ENCODE peak calls at places on chromosomes 7 and 10, in six cellular contexts. One of them, this sample, is unnamed.

GRCh38 chr7:154871483-154871882 is 131.4 kb downstream of the PAXIP1 start:
- DNase-seq in nephron progenitor cell: no peak
- DNase-seq in progenitor cell of endocrine pancreas: no peak
- DNase-seq in CD4-positive, alpha-beta T cell: no peak
- DNase-seq in fibroblast of lung: no peak
- DNase-seq in neural progenitor cell: no peak
- DNase-seq in this sample: no peak

GRCh38 chr7:78149787-78150186 is 351.2 kb downstream of the PHTF2 start:
- DNase-seq in neural progenitor cell: no peak
- DNase-seq in fibroblast of lung: peak; percentile 89
- DNase-seq in nephron progenitor cell: no peak
- DNase-seq in CD4-positive, alpha-beta T cell: no peak
- DNase-seq in progenitor cell of endocrine pancreas: no peak
- DNase-seq in this sample: no peak

GRCh38 chr7:43294080-43294630 is 181.7 kb downstream of the HECW1 start:
- DNase-seq in fibroblast of lung: peak; percentile 91
- DNase-seq in neural progenitor cell: no peak
- DNase-seq in CD4-positive, alpha-beta T cell: no peak
- DNase-seq in progenitor cell of endocrine pancreas: no peak
- DNase-seq in nephron progenitor cell: no peak
- DNase-seq in this sample: no peak

GRCh38 chr7:27113991-27114866 is 11.7 kb upstream of the HOXA2 start:
- DNase-seq in progenitor cell of endocrine pancreas: no peak
- DNase-seq in fibroblast of lung: peak; percentile 64
- DNase-seq in neural progenitor cell: no peak
- DNase-seq in CD4-positive, alpha-beta T cell: no peak
- DNase-seq in nephron progenitor cell: peak; percentile 72
- DNase-seq in this sample: no peak

GRCh38 chr7:2717293-2717904 is 29.4 kb downstream of the AMZ1 start:
- DNase-seq in fibroblast of lung: peak; percentile 77
- DNase-seq in CD4-positive, alpha-beta T cell: no peak
- DNase-seq in progenitor cell of endocrine pancreas: no peak
- DNase-seq in nephron progenitor cell: peak; percentile 49
- DNase-seq in neural progenitor cell: no peak
- DNase-seq in this sample: no peak

GRCh38 chr7:17041324-17041723 is 159.5 kb upstream of the AGR3 start:
- DNase-seq in progenitor cell of endocrine pancreas: no peak
- DNase-seq in CD4-positive, alpha-beta T cell: no peak
- DNase-seq in nephron progenitor cell: no peak
- DNase-seq in fibroblast of lung: peak; percentile 90
- DNase-seq in neural progenitor cell: no peak
- DNase-seq in this sample: no peak

GRCh38 chr10:67433276-67433675 is 262.7 kb downstream of the CTNNA3 start:
- DNase-seq in fibroblast of lung: no peak
- DNase-seq in neural progenitor cell: no peak
- DNase-seq in nephron progenitor cell: no peak
- DNase-seq in progenitor cell of endocrine pancreas: no peak
- DNase-seq in CD4-positive, alpha-beta T cell: no peak
- DNase-seq in this sample: no peak

GRCh38 chr7:6423942-6424701 is 23.6 kb downstream of the DAGLB start:
- DNase-seq in fibroblast of lung: no peak
- DNase-seq in progenitor cell of endocrine pancreas: no peak
- DNase-seq in CD4-positive, alpha-beta T cell: no peak
- DNase-seq in nephron progenitor cell: no peak
- DNase-seq in neural progenitor cell: no peak
- DNase-seq in this sample: no peak

GRCh38 chr10:408223-408622 is 273.0 kb downstream of the ZMYND11 start:
- DNase-seq in nephron progenitor cell: no peak
- DNase-seq in CD4-positive, alpha-beta T cell: no peak
- DNase-seq in fibroblast of lung: no peak
- DNase-seq in progenitor cell of endocrine pancreas: no peak
- DNase-seq in neural progenitor cell: no peak
- DNase-seq in this sample: no peak

GRCh38 chr7:96949766-96950165 is 55.6 kb upstream of the DLX6 start:
- DNase-seq in nephron progenitor cell: no peak
- DNase-seq in fibroblast of lung: no peak
- DNase-seq in CD4-positive, alpha-beta T cell: no peak
- DNase-seq in neural progenitor cell: no peak
- DNase-seq in progenitor cell of endocrine pancreas: no peak
- DNase-seq in this sample: no peak

GRCh38 chr10:55630491-55631056 is 730.5 kb downstream of the ZWINT start:
- DNase-seq in progenitor cell of endocrine pancreas: no peak
- DNase-seq in fibroblast of lung: peak; percentile 32
- DNase-seq in CD4-positive, alpha-beta T cell: no peak
- DNase-seq in neural progenitor cell: peak; percentile 58
- DNase-seq in nephron progenitor cell: peak; percentile 52
- DNase-seq in this sample: no peak

GRCh38 chr7:7185382-7185989 is 3.1 kb downstream of the C1GALT1 start:
- DNase-seq in progenitor cell of endocrine pancreas: no peak
- DNase-seq in nephron progenitor cell: no peak
- DNase-seq in CD4-positive, alpha-beta T cell: no peak
- DNase-seq in neural progenitor cell: no peak
- DNase-seq in fibroblast of lung: no peak
- DNase-seq in this sample: no peak

GRCh38 chr10:90930971-90931841 is 10.3 kb upstream of the ANKRD1 start:
- DNase-seq in CD4-positive, alpha-beta T cell: no peak
- DNase-seq in fibroblast of lung: peak; percentile 68
- DNase-seq in neural progenitor cell: peak; percentile 49
- DNase-seq in nephron progenitor cell: peak; percentile 12
- DNase-seq in progenitor cell of endocrine pancreas: no peak
- DNase-seq in this sample: no peak

GRCh38 chr10:73083234-73083633 is 13.4 kb downstream of the P4HA1 start:
- DNase-seq in progenitor cell of endocrine pancreas: no peak
- DNase-seq in nephron progenitor cell: no peak
- DNase-seq in fibroblast of lung: peak; percentile 41
- DNase-seq in CD4-positive, alpha-beta T cell: no peak
- DNase-seq in neural progenitor cell: no peak
- DNase-seq in this sample: no peak

GRCh38 chr7:159201722-159202330 is 57.2 kb upstream of the VIPR2 start:
- DNase-seq in nephron progenitor cell: no peak
- DNase-seq in fibroblast of lung: no peak
- DNase-seq in neural progenitor cell: no peak
- DNase-seq in CD4-positive, alpha-beta T cell: no peak
- DNase-seq in progenitor cell of endocrine pancreas: no peak
- DNase-seq in this sample: no peak

GRCh38 chr10:69145864-69146263 is 21.9 kb downstream of the VPS26A start:
- DNase-seq in neural progenitor cell: no peak
- DNase-seq in progenitor cell of endocrine pancreas: no peak
- DNase-seq in CD4-positive, alpha-beta T cell: no peak
- DNase-seq in nephron progenitor cell: no peak
- DNase-seq in fibroblast of lung: no peak
- DNase-seq in this sample: no peak

GRCh38 chr7:121103091-121103490 is 114.6 kb downstream of the CPED1 start:
- DNase-seq in progenitor cell of endocrine pancreas: no peak
- DNase-seq in CD4-positive, alpha-beta T cell: no peak
- DNase-seq in nephron progenitor cell: no peak
- DNase-seq in neural progenitor cell: no peak
- DNase-seq in fibroblast of lung: no peak
- DNase-seq in this sample: no peak

GRCh38 chr10:15684768-15685167 is 35.0 kb downstream of the ITGA8 start:
- DNase-seq in progenitor cell of endocrine pancreas: no peak
- DNase-seq in nephron progenitor cell: no peak
- DNase-seq in CD4-positive, alpha-beta T cell: no peak
- DNase-seq in fibroblast of lung: no peak
- DNase-seq in neural progenitor cell: no peak
- DNase-seq in this sample: no peak

GRCh38 chr7:30595461-30596042 is 874 bp downstream of the GARS1 start:
- DNase-seq in progenitor cell of endocrine pancreas: no peak
- DNase-seq in fibroblast of lung: no peak
- DNase-seq in CD4-positive, alpha-beta T cell: no peak
- DNase-seq in neural progenitor cell: no peak
- DNase-seq in nephron progenitor cell: no peak
- DNase-seq in this sample: no peak

GRCh38 chr7:30596721-30597120 is 2.0 kb downstream of the GARS1 start:
- DNase-seq in neural progenitor cell: no peak
- DNase-seq in fibroblast of lung: peak; percentile 13
- DNase-seq in nephron progenitor cell: no peak
- DNase-seq in CD4-positive, alpha-beta T cell: no peak
- DNase-seq in progenitor cell of endocrine pancreas: no peak
- DNase-seq in this sample: no peak

GRCh38 chr7:30596043-30596641 is 1.5 kb downstream of the GARS1 start:
- DNase-seq in nephron progenitor cell: peak; percentile 8
- DNase-seq in neural progenitor cell: peak; percentile 15
- DNase-seq in fibroblast of lung: peak; percentile 63
- DNase-seq in CD4-positive, alpha-beta T cell: no peak
- DNase-seq in progenitor cell of endocrine pancreas: no peak
- DNase-seq in this sample: no peak

GRCh38 chr7:30594055-30594539 is 581 bp upstream of the GARS1 start:
- DNase-seq in neural progenitor cell: peak; percentile 70
- DNase-seq in nephron progenitor cell: peak; percentile 42
- DNase-seq in CD4-positive, alpha-beta T cell: no peak
- DNase-seq in progenitor cell of endocrine pancreas: peak; percentile 27
- DNase-seq in fibroblast of lung: peak; percentile 42
- DNase-seq in this sample: no peak

DNA sequence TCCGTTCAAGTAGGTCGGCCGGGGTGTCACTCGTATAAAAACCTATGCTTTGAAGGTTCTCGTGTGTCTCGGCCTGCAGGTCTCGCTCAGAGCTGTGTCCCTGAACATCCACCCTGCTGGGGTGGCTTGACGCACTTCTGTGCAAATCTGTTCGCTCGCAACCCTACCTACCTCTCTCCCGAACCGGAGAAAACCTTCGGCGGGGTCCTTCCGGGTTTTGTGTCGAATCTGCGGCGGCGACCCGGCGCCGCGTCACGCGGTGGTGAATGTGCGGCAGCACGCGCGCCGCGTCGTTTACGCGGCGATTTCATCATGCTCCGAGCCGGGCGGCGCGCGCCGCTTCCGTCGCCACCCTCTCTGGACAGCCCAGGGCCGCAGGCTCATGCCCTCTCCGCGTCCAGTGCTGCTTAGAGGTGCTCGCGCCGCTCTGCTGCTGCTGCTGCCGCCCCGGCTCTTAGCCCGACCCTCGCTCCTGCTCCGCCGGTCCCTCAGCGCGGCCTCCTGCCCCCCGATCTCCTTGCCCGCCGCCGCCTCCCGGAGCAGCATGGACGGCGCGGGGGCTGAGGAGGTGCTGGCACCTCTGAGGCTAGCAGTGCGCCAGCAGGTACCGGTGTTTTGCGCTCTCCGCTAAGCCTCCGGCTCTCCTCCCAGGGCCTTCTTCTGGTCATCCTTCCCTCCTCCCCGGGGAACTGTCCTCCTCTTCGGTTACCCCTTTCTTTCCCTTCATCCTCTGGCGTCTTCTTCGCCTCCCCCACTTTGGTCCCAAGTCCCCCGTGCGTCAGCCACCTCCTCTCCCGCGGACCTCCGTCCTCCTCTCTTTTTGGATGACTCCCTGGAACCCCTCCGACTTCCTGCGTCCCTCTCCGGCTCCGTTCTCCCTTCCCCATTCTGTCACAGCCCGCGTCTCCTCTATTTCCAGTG is at the start of gene GARS1:
- DNase-seq in CD4-positive, alpha-beta T cell: peak; percentile 86
- DNase-seq in fibroblast of lung: peak; percentile 92
- DNase-seq in progenitor cell of endocrine pancreas: peak; percentile 78
- DNase-seq in nephron progenitor cell: peak; percentile 85
- DNase-seq in neural progenitor cell: peak; percentile 95
- DNase-seq in this sample: peak; percentile 89
- TF ChIP-seq CTCF in CD4-positive, alpha-beta T cell: no peak
- TF ChIP-seq CTCF in fibroblast of lung: no peak
- TF ChIP-seq CTCF in progenitor cell of endocrine pancreas: no peak
- TF ChIP-seq CTCF in nephron progenitor cell: no peak
- TF ChIP-seq CTCF in neural progenitor cell: no peak
- TF ChIP-seq CTCF in this sample: no peak

DNA sequence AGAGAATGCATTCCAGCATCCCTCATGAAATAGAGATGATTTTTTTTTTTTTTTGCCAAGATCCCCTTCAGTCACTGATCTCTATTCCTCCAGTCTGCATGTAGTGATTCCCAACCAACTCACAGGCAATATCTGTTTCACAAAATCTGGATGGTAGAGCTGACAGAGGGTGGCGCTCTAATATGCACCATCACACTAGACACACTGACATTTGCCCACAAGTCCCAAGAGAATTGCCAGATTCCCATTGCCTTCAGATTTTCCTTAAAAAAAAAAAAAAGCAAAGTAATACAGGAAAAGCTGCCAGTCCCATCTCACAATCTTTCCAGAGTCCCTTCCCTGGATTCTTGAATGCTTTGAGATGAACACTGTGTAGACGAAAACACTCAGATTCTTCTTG is 301.0 kb downstream of the SORCS1 start:
- DNase-seq in nephron progenitor cell: no peak
- DNase-seq in neural progenitor cell: peak; percentile 28
- DNase-seq in progenitor cell of endocrine pancreas: no peak
- DNase-seq in CD4-positive, alpha-beta T cell: no peak
- DNase-seq in fibroblast of lung: no peak
- DNase-seq in this sample: no peak
- TF ChIP-seq CTCF in nephron progenitor cell: no peak
- TF ChIP-seq CTCF in neural progenitor cell: peak; percentile 58
- TF ChIP-seq CTCF in progenitor cell of endocrine pancreas: peak; percentile 17
- TF ChIP-seq CTCF in CD4-positive, alpha-beta T cell: no peak
- TF ChIP-seq CTCF in fibroblast of lung: no peak
- TF ChIP-seq CTCF in this sample: no peak

GRCh38 chr7:87213252-87213651 is 6.3 kb downstream of the TMEM243 start:
- DNase-seq in nephron progenitor cell: no peak
- DNase-seq in neural progenitor cell: no peak
- DNase-seq in progenitor cell of endocrine pancreas: no peak
- DNase-seq in fibroblast of lung: no peak
- DNase-seq in CD4-positive, alpha-beta T cell: no peak
- DNase-seq in this sample: no peak

GRCh38 chr7:87216701-87217508 is 2.6 kb downstream of the TMEM243 start:
- DNase-seq in CD4-positive, alpha-beta T cell: peak; percentile 24
- DNase-seq in neural progenitor cell: no peak
- DNase-seq in nephron progenitor cell: no peak
- DNase-seq in progenitor cell of endocrine pancreas: no peak
- DNase-seq in fibroblast of lung: no peak
- DNase-seq in this sample: no peak

GRCh38 chr7:87212478-87212877 is 7.1 kb downstream of the TMEM243 start:
- DNase-seq in neural progenitor cell: no peak
- DNase-seq in nephron progenitor cell: no peak
- DNase-seq in fibroblast of lung: no peak
- DNase-seq in CD4-positive, alpha-beta T cell: no peak
- DNase-seq in progenitor cell of endocrine pancreas: no peak
- DNase-seq in this sample: no peak

GRCh38 chr7:87215051-87215450 is 4.5 kb downstream of the TMEM243 start:
- DNase-seq in progenitor cell of endocrine pancreas: no peak
- DNase-seq in neural progenitor cell: no peak
- DNase-seq in fibroblast of lung: no peak
- DNase-seq in CD4-positive, alpha-beta T cell: no peak
- DNase-seq in nephron progenitor cell: no peak
- DNase-seq in this sample: no peak

DNA sequence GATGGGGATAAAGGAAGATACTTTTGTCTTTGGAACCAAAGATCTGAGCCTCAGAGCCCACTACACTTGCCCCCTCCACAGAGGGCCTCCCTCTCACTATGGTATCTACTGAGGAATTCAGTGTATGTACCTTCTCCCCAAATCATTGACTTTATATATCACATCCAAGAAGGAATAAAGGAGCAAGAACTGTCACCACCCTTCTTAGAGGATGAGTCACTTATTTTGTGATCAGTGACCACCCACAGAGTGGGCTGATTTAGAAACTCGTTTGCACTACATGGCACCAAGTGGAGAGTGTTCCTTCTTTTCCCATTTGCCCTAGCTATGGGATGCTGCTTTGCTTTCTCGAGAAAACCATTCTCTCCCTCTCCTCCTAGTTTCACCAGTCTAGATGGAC is 5.7 kb downstream of the TMEM243 start:
- DNase-seq in fibroblast of lung: no peak
- DNase-seq in neural progenitor cell: no peak
- DNase-seq in nephron progenitor cell: no peak
- DNase-seq in progenitor cell of endocrine pancreas: no peak
- DNase-seq in CD4-positive, alpha-beta T cell: no peak
- DNase-seq in this sample: no peak
- TF ChIP-seq CTCF in fibroblast of lung: no peak
- TF ChIP-seq CTCF in neural progenitor cell: no peak
- TF ChIP-seq CTCF in nephron progenitor cell: no peak
- TF ChIP-seq CTCF in progenitor cell of endocrine pancreas: no peak
- TF ChIP-seq CTCF in CD4-positive, alpha-beta T cell: no peak
- TF ChIP-seq CTCF in this sample: no peak

GRCh38 chr7:135859548-135859947 is 110.9 kb upstream of the FAM180A start:
- DNase-seq in progenitor cell of endocrine pancreas: no peak
- DNase-seq in neural progenitor cell: no peak
- DNase-seq in CD4-positive, alpha-beta T cell: no peak
- DNase-seq in nephron progenitor cell: no peak
- DNase-seq in fibroblast of lung: no peak
- DNase-seq in this sample: no peak
- TF ChIP-seq CTCF in progenitor cell of endocrine pancreas: no peak
- TF ChIP-seq CTCF in neural progenitor cell: no peak
- TF ChIP-seq CTCF in CD4-positive, alpha-beta T cell: no peak
- TF ChIP-seq CTCF in nephron progenitor cell: no peak
- TF ChIP-seq CTCF in fibroblast of lung: no peak
- TF ChIP-seq CTCF in this sample: no peak